ENCODE peak calls at places on chromosomes 1 and 21, in five cellular contexts. T, J, F, A and E are unnamed samples.

GRCh38 chr1:177238967-177239366 is 68.2 kb downstream of the BRINP2 start:
- DNase-seq in T (no peak), J (no peak), F (no peak), A (no peak), E (no peak)

GRCh38 chr1:244863491-244864252 is 671 bp downstream of the HNRNPU start:
- DNase-seq in T (no peak), J (no peak), F (no peak), A (peak), E (no peak)

GRCh38 chr1:217881131-217881543 is 250.0 kb downstream of the SPATA17 start:
- DNase-seq in T (no peak), J (peak), F (no peak), A (no peak), E (no peak)

GRCh38 chr1:54109131-54110105 is 43.4 kb downstream of the CDCP2 start:
- DNase-seq in T (peak), J (no peak), F (no peak), A (no peak), E (no peak)

GRCh38 chr1:21267191-21268077 is 22.8 kb downstream of the ECE1 start:
- DNase-seq in T (no peak), J (no peak), F (no peak), A (no peak), E (no peak)

GRCh38 chr1:9149837-9150581 is 21.1 kb upstream of the GPR157 start:
- DNase-seq in T (no peak), J (no peak), F (no peak), A (no peak), E (no peak)

GRCh38 chr1:219661464-219662092 is 48.7 kb upstream of the ZC3H11B start:
- DNase-seq in T (no peak), J (no peak), F (no peak), A (no peak), E (no peak)

GRCh38 chr1:52904590-52905375 is 16.8 kb downstream of the ECHDC2 start:
- DNase-seq in T (peak), J (no peak), F (no peak), A (no peak), E (no peak)

GRCh38 chr1:2019571-2020309 is 595 bp downstream of the GABRD start:
- DNase-seq in T (peak), J (no peak), F (no peak), A (no peak), E (no peak)

GRCh38 chr1:208264469-208265126 is 20.4 kb upstream of the PLXNA2 start:
- DNase-seq in T (no peak), J (no peak), F (no peak), A (no peak), E (no peak)

GRCh38 chr1:65596768-65597167 is 176.3 kb downstream of the LEPR start:
- DNase-seq in T (no peak), J (no peak), F (no peak), A (no peak), E (no peak)

GRCh38 chr1:11794446-11795237 is 11.1 kb downstream of the MTHFR start:
- DNase-seq in T (no peak), J (no peak), F (no peak), A (no peak), E (no peak)

GRCh38 chr1:97832490-97832889 is 88.3 kb downstream of the DPYD start:
- DNase-seq in T (no peak), J (peak), F (no peak), A (no peak), E (no peak)

GRCh38 chr1:27557596-27558340 is 46.2 kb downstream of the AHDC1 start:
- DNase-seq in T (no peak), J (no peak), F (no peak), A (peak), E (no peak)

GRCh38 chr1:22330763-22331119 is 120.9 kb upstream of the ZBTB40 start:
- DNase-seq in T (no peak), J (no peak), F (no peak), A (no peak), E (no peak)

GRCh38 chr1:170168263-170168662 is 22.5 kb downstream of the NTMT2 start:
- DNase-seq in T (no peak), J (peak), F (peak), A (no peak), E (no peak)

GRCh38 chr1:59061876-59062275 is 235.0 kb upstream of the FGGY start:
- DNase-seq in T (no peak), J (peak), F (no peak), A (peak), E (peak)

GRCh38 chr1:158140871-158141270 is 39.8 kb upstream of the CD1D start:
- DNase-seq in T (no peak), J (no peak), F (no peak), A (no peak), E (no peak)

GRCh38 chr1:234755449-234755863 is 145.5 kb upstream of the IRF2BP2 start:
- DNase-seq in T (no peak), J (peak), F (no peak), A (peak), E (peak)

GRCh38 chr21:46661211-46661625 is 25.7 kb downstream of the PRMT2 start:
- DNase-seq in T (peak), J (peak), F (peak), A (peak), E (no peak)
- H3K4me3 ChIP-seq in T (peak), J (peak), F (no peak), A (peak), E (peak)

GRCh38 chr1:151822404-151822803 is 9.2 kb downstream of the RORC start:
- DNase-seq in T (no peak), J (no peak), F (no peak), A (no peak), E (no peak)

GRCh38 chr1:151825811-151826660 is 5.6 kb downstream of the RORC start:
- DNase-seq in T (peak), J (no peak), F (no peak), A (peak), E (no peak)

GRCh38 chr1:151823175-151823574 is 8.4 kb downstream of the RORC start:
- DNase-seq in T (no peak), J (no peak), F (no peak), A (no peak), E (no peak)

GRCh38 chr1:151827853-151828252 is 3.7 kb downstream of the RORC start:
- DNase-seq in T (no peak), J (no peak), F (no peak), A (no peak), E (no peak)

DNA sequence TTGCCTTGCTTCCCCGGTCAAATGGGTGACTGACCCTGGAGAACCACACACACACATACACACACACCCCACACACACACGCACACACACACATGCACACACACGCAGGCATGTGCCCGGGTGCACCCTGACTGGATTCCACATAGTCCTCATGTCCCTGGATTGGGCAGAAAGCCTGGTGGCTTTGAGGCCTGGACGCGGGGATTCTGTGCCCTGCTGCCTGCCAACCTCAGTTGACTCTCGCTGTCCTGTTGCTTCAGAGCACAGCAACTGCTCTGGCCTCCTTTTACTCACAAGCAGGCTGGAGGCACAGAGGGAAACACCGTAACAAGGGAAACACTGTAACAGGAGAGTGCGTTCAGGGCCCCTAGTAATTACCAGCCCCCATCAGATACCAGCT is 6.4 kb downstream of the RORC start:
- DNase-seq in T (no peak), J (no peak), F (no peak), A (no peak), E (no peak)
- H3K4me3 ChIP-seq in T (no peak), J (no peak), F (no peak), A (no peak), E (no peak)

GRCh38 chr1:179816196-179816960 is 61.2 kb downstream of the TOR1AIP2 start:
- DNase-seq in T (no peak), J (peak), F (no peak), A (no peak), E (no peak)

GRCh38 chr1:179813626-179814351 is 63.8 kb downstream of the TOR1AIP2 start:
- DNase-seq in T (no peak), J (no peak), F (no peak), A (no peak), E (no peak)

GRCh38 chr1:179817056-179817455 is 60.5 kb downstream of the TOR1AIP2 start:
- DNase-seq in T (no peak), J (no peak), F (no peak), A (no peak), E (no peak)

GRCh38 chr1:179814513-179814838 is 63.1 kb downstream of the TOR1AIP2 start:
- DNase-seq in T (no peak), J (no peak), F (no peak), A (no peak), E (no peak)

GRCh38 chr1:179815642-179816041 is 62.0 kb downstream of the TOR1AIP2 start:
- DNase-seq in T (no peak), J (no peak), F (no peak), A (no peak), E (no peak)
- H3K4me3 ChIP-seq in T (peak), J (peak), F (peak), A (peak), E (peak)

GRCh38 chr1:18955116-18955441 is 1.4 kb downstream of the IFFO2 start:
- DNase-seq in T (no peak), J (no peak), F (no peak), A (no peak), E (no peak)

GRCh38 chr1:18955442-18956188 is 861 bp downstream of the IFFO2 start:
- DNase-seq in T (peak), J (no peak), F (no peak), A (peak), E (no peak)

GRCh38 chr1:18956189-18957135 is at the start of gene IFFO2:
- DNase-seq in T (peak), J (peak), F (no peak), A (peak), E (peak)

GRCh38 chr1:18953656-18954259 is 2.7 kb downstream of the IFFO2 start:
- DNase-seq in T (no peak), J (no peak), F (no peak), A (no peak), E (no peak)

GRCh38 chr1:18954270-18955071 is 2.0 kb downstream of the IFFO2 start:
- DNase-seq in T (no peak), J (no peak), F (no peak), A (no peak), E (no peak)
- H3K4me3 ChIP-seq in T (no peak), J (peak), F (peak), A (peak), E (peak)

GRCh38 chr1:246923900-246924299 is 7.8 kb downstream of the AHCTF1 start:
- DNase-seq in T (no peak), J (no peak), F (no peak), A (no peak), E (no peak)

GRCh38 chr1:246925997-246926626 is 5.6 kb downstream of the AHCTF1 start:
- DNase-seq in T (no peak), J (no peak), F (no peak), A (no peak), E (no peak)

GRCh38 chr1:246921481-246921880 is 10.3 kb downstream of the AHCTF1 start:
- DNase-seq in T (no peak), J (no peak), F (no peak), A (no peak), E (no peak)

GRCh38 chr1:246919902-246920301 is 11.8 kb downstream of the AHCTF1 start:
- DNase-seq in T (no peak), J (no peak), F (no peak), A (no peak), E (no peak)

GRCh38 chr1:246923482-246923881 is 8.3 kb downstream of the AHCTF1 start:
- DNase-seq in T (no peak), J (no peak), F (no peak), A (no peak), E (no peak)
- H3K4me3 ChIP-seq in T (no peak), J (no peak), F (no peak), A (no peak), E (no peak)